ENCODE peak calls at places on chromosomes 4 and X, in nine cellular contexts. N is activated T-cell treated with anti-CD3 and anti-CD28 coated beads, Interleukin-2, amount 50 U/mL, for 72 hours; W is small intestine; Y is H9; M is head of caudate nucleus; P is activated naive CD8-positive, alpha-beta T cell treated with anti-CD3 and anti-CD28 coated beads for 36 hours; C is naive B cell; R is iris pigment epithelial cell; Z is neuronal stem cell. S is an unnamed sample.

GRCh38 chr4:57426779-57427395 is 316.7 kb upstream of the IGFBP7 start:
- DNase-seq in Z (peak), W (peak), R (peak), N (peak), M (peak), P (peak), Y (peak), C (no peak), S (peak)

GRCh38 chr4:167274346-167274745 is 40.1 kb upstream of the SPOCK3 start:
- DNase-seq in R (peak), W (no peak), N (no peak), P (no peak), C (no peak), Y (no peak), Z (no peak), M (no peak), S (no peak)

GRCh38 chr4:139582044-139582443 is 26.0 kb upstream of the SETD7 start:
- DNase-seq in R (peak), N (no peak), C (no peak), P (no peak), Z (no peak), W (no peak), Y (no peak), M (no peak), S (no peak)

GRCh38 chr4:5050520-5050955 is 742 bp upstream of the STK32B start:
- DNase-seq in Y (peak), M (peak), Z (peak), R (peak), N (peak), C (peak), P (peak), W (peak), S (peak)

GRCh38 chr4:13793020-13793710 is 165.6 kb upstream of the BOD1L1 start:
- DNase-seq in C (no peak), Y (no peak), W (no peak), M (no peak), R (no peak), P (no peak), N (no peak), Z (no peak), S (no peak)

GRCh38 chr4:121977251-121978168 is 25.6 kb upstream of the TRPC3 start:
- DNase-seq in R (peak), Z (no peak), Y (no peak), M (no peak), P (no peak), C (peak), N (no peak), W (peak), S (no peak)

GRCh38 chrX:73977542-73978169 is 326.3 kb upstream of the ZCCHC13 start:
- DNase-seq in W (no peak), P (no peak), Z (no peak), C (no peak), Y (peak), N (peak), M (no peak), R (no peak), S (no peak)

GRCh38 chr4:185115827-185116232 is 27.2 kb upstream of the SLC25A4 start:
- DNase-seq in C (no peak), N (no peak), W (peak), R (peak), M (peak), Y (peak), P (no peak), Z (no peak), S (peak)

GRCh38 chrX:9147631-9148189 is 113.8 kb upstream of the FAM9B start:
- DNase-seq in N (no peak), C (no peak), W (no peak), P (no peak), Y (peak), R (no peak), Z (no peak), M (no peak), S (no peak)

GRCh38 chr4:37438880-37439279 is 194.3 kb downstream of the NWD2 start:
- DNase-seq in P (no peak), M (no peak), N (no peak), Z (no peak), R (no peak), C (no peak), Y (no peak), W (peak), S (no peak)

GRCh38 chr4:138751290-138751689 is 264.3 kb upstream of the NOCT start:
- DNase-seq in R (peak), N (no peak), Z (no peak), C (no peak), W (no peak), Y (no peak), P (no peak), M (no peak), S (no peak)

GRCh38 chrX:45850775-45851433 is 650.2 kb upstream of the DIPK2B start:
- DNase-seq in Y (peak), M (peak), P (peak), Z (no peak), N (peak), W (peak), R (peak), C (peak), S (no peak)

GRCh38 chrX:11472879-11473278 is 179.7 kb downstream of the AMELX start:
- DNase-seq in W (no peak), Y (no peak), M (no peak), C (no peak), Z (no peak), N (no peak), P (no peak), R (no peak), S (no peak)

GRCh38 chr4:55834086-55834795 is 14.7 kb downstream of the EXOC1L start:
- DNase-seq in W (no peak), P (no peak), N (no peak), R (no peak), M (no peak), C (no peak), Z (no peak), Y (no peak), S (no peak)

GRCh38 chr4:56684320-56684719 is 3.2 kb upstream of the HOPX start:
- DNase-seq in Y (no peak), W (no peak), R (peak), P (no peak), M (no peak), N (no peak), C (no peak), Z (no peak), S (no peak)

GRCh38 chrX:137562096-137562495 is 3.8 kb upstream of the ZIC3 start:
- DNase-seq in R (no peak), Z (no peak), C (no peak), Y (no peak), P (no peak), M (no peak), W (no peak), N (no peak), S (no peak)

GRCh38 chr4:103075435-103075893 is 1.1 kb downstream of the SLC9B2 start:
- DNase-seq in Z (no peak), N (no peak), C (peak), Y (no peak), W (peak), M (no peak), P (no peak), R (peak), S (no peak)

GRCh38 chr4:153514001-153514526 is 47.9 kb downstream of the TMEM131L start:
- DNase-seq in Z (no peak), W (no peak), M (no peak), Y (no peak), C (no peak), P (no peak), R (peak), N (no peak), S (no peak)

GRCh38 chrX:16587776-16588175 is 62.2 kb upstream of the S100G start:
- DNase-seq in M (no peak), Z (no peak), N (no peak), R (no peak), W (no peak), P (no peak), Y (no peak), C (no peak), S (no peak)

GRCh38 chr4:72418458-72418857 is 150.6 kb downstream of the ADAMTS3 start:
- DNase-seq in Y (no peak), M (no peak), N (no peak), W (no peak), C (no peak), P (no peak), Z (no peak), R (peak), S (peak)

GRCh38 chr4:681736-682451 is 7.1 kb downstream of the SLC49A3 start:
- DNase-seq in P (peak), C (no peak), W (peak), Z (no peak), Y (peak), R (no peak), M (no peak), N (peak), S (peak)

GRCh38 chr4:184066584-184067300 is 150.9 kb downstream of the ENPP6 start:
- DNase-seq in C (no peak), P (no peak), R (no peak), Y (no peak), N (no peak), W (peak), Z (no peak), M (no peak), S (peak)

GRCh38 chrX:102154218-102154860 is 1.4 kb downstream of the BEX5 start:
- DNase-seq in W (no peak), N (peak), R (no peak), Y (peak), P (no peak), Z (no peak), C (no peak), M (peak), S (peak)

GRCh38 chrX:31449975-31450374 is 378.1 kb upstream of the FTHL17 start:
- DNase-seq in N (no peak), P (no peak), W (no peak), Y (no peak), C (no peak), Z (no peak), R (peak), M (no peak), S (no peak)

GRCh38 chr4:73662709-73663546 is 42.7 kb upstream of the RASSF6 start:
- DNase-seq in Z (no peak), W (peak), C (no peak), N (no peak), M (no peak), P (no peak), R (peak), Y (no peak), S (no peak)

GRCh38 chr4:98674404-98675173 is 16.2 kb upstream of the TSPAN5 start:
- DNase-seq in N (no peak), R (no peak), C (no peak), W (no peak), P (no peak), Y (no peak), M (no peak), Z (no peak), S (no peak)

GRCh38 chr4:18042754-18043153 is 21.2 kb upstream of the LCORL start:
- DNase-seq in Z (no peak), W (no peak), N (no peak), R (no peak), C (no peak), Y (no peak), P (no peak), M (no peak), S (no peak)

GRCh38 chrX:143669395-143669794 is 33.5 kb upstream of the SLITRK4 start:
- DNase-seq in Z (no peak), M (no peak), N (no peak), C (no peak), P (no peak), W (no peak), R (peak), Y (no peak), S (no peak)

GRCh38 chrX:475926-476723 is 89.4 kb upstream of the PPP2R3B start:
- DNase-seq in M (no peak), Z (no peak), C (no peak), N (no peak), W (no peak), P (no peak), R (peak), Y (no peak), S (no peak)

GRCh38 chr4:74033721-74034120 is 4.8 kb downstream of the CXCL3 start:
- DNase-seq in R (peak), Z (no peak), C (no peak), Y (no peak), W (no peak), M (no peak), N (no peak), P (no peak), S (no peak)

GRCh38 chr4:38414410-38414809 is 249.6 kb upstream of the KLF3 start:
- DNase-seq in P (no peak), Y (no peak), W (no peak), M (no peak), R (no peak), Z (no peak), C (no peak), N (no peak), S (no peak)

GRCh38 chrX:1153940-1154339 is 58.5 kb downstream of the CRLF2 start:
- DNase-seq in C (no peak), M (peak), Z (no peak), P (no peak), R (no peak), N (no peak), W (no peak), Y (no peak), S (no peak)